ENCODE peak calls at places on chromosome 2, in four cellular contexts. One of them, this sample, is unnamed.

GRCh38 chr2:85804583-85804982 is 50.8 kb downstream of the ATOH8 start:
- DNase-seq in mucosa of descending colon: no peak
- DNase-seq in B cell: peak
- DNase-seq in midbrain: no peak
- DNase-seq in this sample: no peak

GRCh38 chr2:64426191-64426952 is 27.6 kb upstream of the LGALSL start:
- DNase-seq in B cell: no peak
- DNase-seq in mucosa of descending colon: no peak
- DNase-seq in midbrain: no peak
- DNase-seq in this sample: no peak

GRCh38 chr2:105919826-105920225 is 175.1 kb downstream of the NCK2 start:
- DNase-seq in mucosa of descending colon: peak
- DNase-seq in B cell: no peak
- DNase-seq in midbrain: no peak
- DNase-seq in this sample: no peak

GRCh38 chr2:24834733-24835395 is 41.6 kb downstream of the CENPO start:
- DNase-seq in B cell: no peak
- DNase-seq in mucosa of descending colon: no peak
- DNase-seq in midbrain: no peak
- DNase-seq in this sample: no peak

GRCh38 chr2:144230452-144231085 is 289.4 kb downstream of the ZEB2 start:
- DNase-seq in mucosa of descending colon: no peak
- DNase-seq in B cell: no peak
- DNase-seq in midbrain: no peak
- DNase-seq in this sample: no peak

GRCh38 chr2:113273031-113273551 is 5.6 kb downstream of the PAX8 start:
- DNase-seq in mucosa of descending colon: no peak
- DNase-seq in B cell: peak
- DNase-seq in midbrain: no peak
- DNase-seq in this sample: no peak

GRCh38 chr2:46032996-46033395 is 264.2 kb upstream of the EPAS1 start:
- DNase-seq in midbrain: no peak
- DNase-seq in B cell: no peak
- DNase-seq in mucosa of descending colon: no peak
- DNase-seq in this sample: no peak

GRCh38 chr2:74869522-74869921 is 35.6 kb downstream of the HK2 start:
- DNase-seq in midbrain: no peak
- DNase-seq in mucosa of descending colon: no peak
- DNase-seq in B cell: no peak
- DNase-seq in this sample: no peak

GRCh38 chr2:75454221-75454620 is 106.5 kb downstream of the EVA1A start:
- DNase-seq in B cell: no peak
- DNase-seq in midbrain: no peak
- DNase-seq in mucosa of descending colon: no peak
- DNase-seq in this sample: no peak

GRCh38 chr2:133955174-133955573 is 298.7 kb upstream of the MGAT5 start:
- DNase-seq in midbrain: no peak
- DNase-seq in mucosa of descending colon: no peak
- DNase-seq in B cell: no peak
- DNase-seq in this sample: no peak

GRCh38 chr2:203688798-203689197 is 17.6 kb upstream of the CD28 start:
- DNase-seq in B cell: peak
- DNase-seq in mucosa of descending colon: peak
- DNase-seq in midbrain: no peak
- DNase-seq in this sample: peak

GRCh38 chr2:227411990-227412350 is 24.2 kb upstream of the SCYGR1 start:
- DNase-seq in B cell: no peak
- DNase-seq in mucosa of descending colon: no peak
- DNase-seq in midbrain: no peak
- DNase-seq in this sample: no peak

GRCh38 chr2:134683561-134684112 is 35.2 kb downstream of the TMEM163 start:
- DNase-seq in midbrain: no peak
- DNase-seq in mucosa of descending colon: no peak
- DNase-seq in B cell: no peak
- DNase-seq in this sample: no peak

GRCh38 chr2:110679337-110679707 is 1.5 kb upstream of the BUB1 start:
- DNase-seq in midbrain: no peak
- DNase-seq in mucosa of descending colon: peak
- DNase-seq in B cell: no peak
- DNase-seq in this sample: no peak

GRCh38 chr2:42653908-42654445 is 85.5 kb downstream of the MTA3 start:
- DNase-seq in B cell: no peak
- DNase-seq in mucosa of descending colon: no peak
- DNase-seq in midbrain: no peak
- DNase-seq in this sample: no peak

GRCh38 chr2:28423856-28424605 is 31.4 kb downstream of the FOSL2 start:
- DNase-seq in midbrain: no peak
- DNase-seq in mucosa of descending colon: no peak
- DNase-seq in B cell: no peak
- DNase-seq in this sample: no peak

GRCh38 chr2:160719116-160719515 is 225.5 kb upstream of the RBMS1 start:
- DNase-seq in B cell: no peak
- DNase-seq in mucosa of descending colon: no peak
- DNase-seq in midbrain: no peak
- DNase-seq in this sample: no peak

GRCh38 chr2:239222346-239223028 is 178.3 kb downstream of the HDAC4 start:
- DNase-seq in mucosa of descending colon: no peak
- DNase-seq in B cell: no peak
- DNase-seq in midbrain: no peak
- DNase-seq in this sample: no peak

GRCh38 chr2:205089958-205090357 is 544.7 kb downstream of the PARD3B start:
- DNase-seq in midbrain: no peak
- DNase-seq in B cell: no peak
- DNase-seq in mucosa of descending colon: no peak
- DNase-seq in this sample: no peak

GRCh38 chr2:44257781-44258180 is 17.5 kb upstream of the SLC3A1 start:
- DNase-seq in B cell: no peak
- DNase-seq in midbrain: no peak
- DNase-seq in mucosa of descending colon: no peak
- DNase-seq in this sample: no peak

GRCh38 chr2:101970901-101971300 is 20.9 kb upstream of the IL1R2 start:
- DNase-seq in B cell: no peak
- DNase-seq in mucosa of descending colon: no peak
- DNase-seq in midbrain: no peak
- DNase-seq in this sample: no peak

GRCh38 chr2:72780483-72780882 is 45.4 kb downstream of the EXOC6B start:
- DNase-seq in B cell: no peak
- DNase-seq in mucosa of descending colon: no peak
- DNase-seq in midbrain: no peak
- DNase-seq in this sample: no peak

GRCh38 chr2:231800493-231801091 is 14.3 kb downstream of the COPS7B start:
- DNase-seq in midbrain: no peak
- DNase-seq in B cell: no peak
- DNase-seq in mucosa of descending colon: peak
- DNase-seq in this sample: peak

GRCh38 chr2:46770622-46771021 is 145.0 kb downstream of the MCFD2 start:
- DNase-seq in B cell: no peak
- DNase-seq in midbrain: no peak
- DNase-seq in mucosa of descending colon: no peak
- DNase-seq in this sample: no peak

GRCh38 chr2:17878222-17879136 is at the start of gene KCNS3:
- DNase-seq in B cell: peak
- DNase-seq in midbrain: peak
- DNase-seq in mucosa of descending colon: peak
- DNase-seq in this sample: peak

GRCh38 chr2:99777266-99777640 is 287.4 kb upstream of the REV1 start:
- DNase-seq in mucosa of descending colon: no peak
- DNase-seq in midbrain: no peak
- DNase-seq in B cell: no peak
- DNase-seq in this sample: no peak

GRCh38 chr2:64317712-64318475 is 136.1 kb upstream of the LGALSL start:
- DNase-seq in mucosa of descending colon: no peak
- DNase-seq in midbrain: no peak
- DNase-seq in B cell: no peak
- DNase-seq in this sample: no peak

GRCh38 chr2:134218928-134219707 is 34.8 kb upstream of the MGAT5 start:
- DNase-seq in B cell: no peak
- DNase-seq in midbrain: no peak
- DNase-seq in mucosa of descending colon: peak
- DNase-seq in this sample: peak

GRCh38 chr2:113872201-113872600 is 17.7 kb upstream of the ACTR3 start:
- DNase-seq in mucosa of descending colon: no peak
- DNase-seq in midbrain: no peak
- DNase-seq in B cell: no peak
- DNase-seq in this sample: no peak

GRCh38 chr2:34104601-34105000 is 505.5 kb upstream of the FAM98A start:
- DNase-seq in mucosa of descending colon: no peak
- DNase-seq in midbrain: no peak
- DNase-seq in B cell: no peak
- DNase-seq in this sample: no peak

GRCh38 chr2:177161741-177162440 is 50.7 kb upstream of the HNRNPA3 start:
- DNase-seq in B cell: no peak
- DNase-seq in mucosa of descending colon: peak
- DNase-seq in midbrain: peak
- DNase-seq in this sample: no peak

GRCh38 chr2:31271851-31272267 is 37.9 kb downstream of the EHD3 start:
- DNase-seq in B cell: no peak
- DNase-seq in mucosa of descending colon: no peak
- DNase-seq in midbrain: no peak
- DNase-seq in this sample: no peak